ENCODE peak calls at places on chromosomes 7 and 10, in ten cellular contexts. A is NCI-H2107; W is fibroblast of the aortic adventitia; Y is keratinocyte; O is endothelial cell; H is left ventricle myocardium inferior; M is skeletal muscle cell; I is activated gamma-delta T cell treated with anti-CD3 and anti-CD28 coated beads, Interleukin-2, amount 50 U/mL, for 16 hours; T is EL; X is mesenchymal stem cell. S is an unnamed sample.

GRCh38 chr7:40276061-40276460 is 141.3 kb downstream of the SUGCT start:
- DNase-seq in A (no peak), W (no peak), Y (no peak), O (no peak), H (no peak), M (no peak), I (no peak), T (no peak), X (no peak), S (no peak)

GRCh38 chr10:33655165-33655815 is 320.8 kb upstream of the NRP1 start:
- DNase-seq in A (no peak), W (no peak), Y (no peak), O (no peak), H (no peak), M (no peak), I (no peak), T (no peak), X (no peak), S (no peak)

GRCh38 chr7:99679032-99679399 is 780 bp downstream of the CYP3A5 start:
- DNase-seq in A (no peak), W (no peak), Y (no peak), O (no peak), H (no peak), M (no peak), I (no peak), T (peak; percentile 39), X (peak; percentile 16), S (no peak)

GRCh38 chr7:37853468-37853867 is 5.1 kb downstream of the NME8 start:
- DNase-seq in A (no peak), W (no peak), Y (no peak), O (peak; percentile 28), H (no peak), M (no peak), I (no peak), T (no peak), X (no peak), S (no peak)

GRCh38 chr7:105982388-105982787 is 19.3 kb downstream of the CDHR3 start:
- DNase-seq in A (no peak), W (no peak), Y (no peak), O (no peak), H (no peak), M (no peak), I (no peak), T (no peak), X (no peak), S (no peak)

GRCh38 chr7:2521952-2522591 is 2.5 kb downstream of the LFNG start:
- DNase-seq in A (no peak), W (no peak), Y (no peak), O (peak; percentile 73), H (peak; percentile 50), M (no peak), I (peak; percentile 72), T (peak; percentile 68), X (peak; percentile 52), S (no peak)

GRCh38 chr7:151655555-151655954 is 135.9 kb upstream of the RHEB start:
- DNase-seq in A (no peak), W (no peak), Y (no peak), O (no peak), H (no peak), M (no peak), I (no peak), T (no peak), X (no peak), S (no peak)

GRCh38 chr10:79048639-79049550 is 19.9 kb upstream of the ZMIZ1 start:
- DNase-seq in A (no peak), W (no peak), Y (no peak), O (no peak), H (peak; percentile 9), M (no peak), I (no peak), T (no peak), X (no peak), S (no peak)

GRCh38 chr7:46776790-46777189 is 805.1 kb downstream of the TNS3 start:
- DNase-seq in A (no peak), W (peak; percentile 61), Y (no peak), O (no peak), H (no peak), M (no peak), I (no peak), T (peak; percentile 35), X (no peak), S (no peak)

GRCh38 chr7:126803060-126803665 is 449.6 kb downstream of the GRM8 start:
- DNase-seq in A (peak; percentile 54), W (peak; percentile 77), Y (peak; percentile 26), O (peak; percentile 69), H (no peak), M (peak; percentile 13), I (no peak), T (peak; percentile 45), X (peak; percentile 54), S (peak; percentile 45)

GRCh38 chr7:146700015-146700560 is 583.5 kb downstream of the CNTNAP2 start:
- DNase-seq in A (no peak), W (no peak), Y (no peak), O (no peak), H (no peak), M (no peak), I (no peak), T (no peak), X (no peak), S (no peak)

GRCh38 chr7:5423844-5424688 is 432 bp upstream of the TNRC18 start:
- DNase-seq in A (peak; percentile 99), W (peak; percentile 100), Y (peak; percentile 86), O (peak; percentile 94), H (peak; percentile 95), M (peak; percentile 97), I (no peak), T (peak; percentile 99), X (peak; percentile 99), S (peak; percentile 98)

GRCh38 chr7:157568785-157569584 is 232.2 kb downstream of the DNAJB6 start:
- DNase-seq in A (peak; percentile 46), W (no peak), Y (no peak), O (no peak), H (peak; percentile 52), M (no peak), I (peak; percentile 17), T (peak; percentile 18), X (peak; percentile 8), S (peak; percentile 77)

GRCh38 chr7:55050286-55050685 is 31.5 kb downstream of the EGFR start:
- DNase-seq in A (no peak), W (peak; percentile 51), Y (no peak), O (no peak), H (no peak), M (no peak), I (no peak), T (peak; percentile 46), X (no peak), S (no peak)

GRCh38 chr7:55965805-55966421 is 1.5 kb downstream of the NIPSNAP2 start:
- DNase-seq in A (no peak), W (no peak), Y (no peak), O (no peak), H (peak; percentile 38), M (no peak), I (no peak), T (peak; percentile 58), X (peak; percentile 1), S (no peak)

GRCh38 chr10:100970076-100970913 is 991 bp downstream of the SEMA4G start:
- DNase-seq in A (no peak), W (no peak), Y (no peak), O (no peak), H (no peak), M (no peak), I (no peak), T (no peak), X (no peak), S (no peak)

GRCh38 chr10:1739751-1740150 is 2.4 kb upstream of the ADARB2 start:
- DNase-seq in A (peak; percentile 8), W (no peak), Y (no peak), O (no peak), H (no peak), M (no peak), I (no peak), T (no peak), X (no peak), S (no peak)

GRCh38 chr7:44515595-44516268 is 25.3 kb upstream of the NUDCD3 start:
- DNase-seq in A (no peak), W (no peak), Y (peak; percentile 75), O (no peak), H (no peak), M (no peak), I (no peak), T (no peak), X (no peak), S (no peak)

GRCh38 chr7:151137076-151137611 is 30.4 kb downstream of the GBX1 start:
- DNase-seq in A (no peak), W (no peak), Y (no peak), O (no peak), H (no peak), M (no peak), I (no peak), T (no peak), X (no peak), S (no peak)

GRCh38 chr7:24718431-24718831 is 38.8 kb downstream of the GSDME start:
- DNase-seq in A (no peak), W (no peak), Y (no peak), O (no peak), H (no peak), M (no peak), I (no peak), T (no peak), X (no peak), S (peak; percentile 33)

GRCh38 chr7:111730476-111731300 is 168.4 kb upstream of the IMMP2L start:
- DNase-seq in A (no peak), W (peak; percentile 65), Y (no peak), O (no peak), H (no peak), M (no peak), I (no peak), T (peak; percentile 63), X (peak; percentile 11), S (peak; percentile 43)

S was measured in NCI-H1436.